ENCODE peak calls at places on chromosomes 6 and 20, in ten cellular contexts. M, D, Z, U, H, I, R, W, V and O are unnamed samples.
A peak's percentile ranks its signal among the peaks of the same experiment; 100 is the strongest.

GRCh38 chr6:39357998-39358686 is 35.6 kb upstream of the KCNK16 start:
- DNase-seq in W (peak; percentile 14), Z (no peak), M (no peak), H (no peak), I (peak; percentile 51), D (peak; percentile 82), R (no peak), U (no peak), V (no peak), O (peak; percentile 54)

GRCh38 chr20:48886189-48886588 is 35.3 kb upstream of the ARFGEF2 start:
- DNase-seq in M (no peak), U (no peak), V (no peak), R (no peak), W (no peak), D (no peak), I (no peak), Z (no peak), H (no peak), O (no peak)

GRCh38 chr6:107132330-107132954 is 17.1 kb upstream of the BEND3 start:
- DNase-seq in D (peak; percentile 46), H (no peak), V (no peak), R (peak; percentile 46), M (no peak), Z (no peak), I (no peak), W (no peak), U (no peak), O (no peak)

GRCh38 chr6:54173084-54173483 is 61.8 kb downstream of the MLIP start:
- DNase-seq in I (no peak), W (no peak), H (no peak), D (no peak), M (no peak), R (no peak), U (no peak), Z (no peak), V (no peak), O (no peak)

GRCh38 chr20:3616250-3616649 is 46.9 kb downstream of the GFRA4 start:
- DNase-seq in M (no peak), I (peak; percentile 53), R (no peak), H (no peak), D (peak; percentile 35), Z (peak; percentile 42), V (no peak), U (no peak), W (peak; percentile 66), O (peak; percentile 17)

GRCh38 chr20:7264137-7264536 is 496.7 kb downstream of the BMP2 start:
- DNase-seq in Z (no peak), M (no peak), D (no peak), I (peak; percentile 18), H (no peak), R (no peak), W (no peak), V (no peak), U (no peak), O (no peak)

GRCh38 chr20:51362254-51362653 is 180.3 kb downstream of the NFATC2 start:
- DNase-seq in H (no peak), R (no peak), M (no peak), U (no peak), W (no peak), D (no peak), Z (no peak), I (no peak), V (no peak), O (no peak)

GRCh38 chr20:1278993-1279392 is 12.9 kb downstream of the SNPH start:
- DNase-seq in V (no peak), R (no peak), Z (no peak), I (no peak), D (no peak), H (no peak), U (no peak), M (no peak), W (no peak), O (no peak)

GRCh38 chr20:33234050-33234449 is 1.7 kb upstream of the BPIFA1 start:
- DNase-seq in H (no peak), U (no peak), R (no peak), I (no peak), D (no peak), M (no peak), V (no peak), Z (no peak), W (no peak), O (no peak)

GRCh38 chr20:50220093-50220893 is 29.7 kb downstream of the CEBPB start:
- DNase-seq in D (no peak), M (no peak), V (no peak), U (no peak), R (no peak), I (no peak), Z (no peak), W (no peak), H (no peak), O (peak; percentile 83)

GRCh38 chr6:47428288-47428687 is 49.3 kb upstream of the CD2AP start:
- DNase-seq in H (no peak), I (no peak), D (no peak), M (no peak), R (no peak), V (no peak), Z (no peak), W (peak; percentile 41), U (no peak), O (no peak)

GRCh38 chr6:131778134-131778533 is 29.7 kb upstream of the ENPP1 start:
- DNase-seq in R (no peak), Z (no peak), H (no peak), I (no peak), M (no peak), W (no peak), V (no peak), U (no peak), D (no peak), O (no peak)

GRCh38 chr20:20593447-20594170 is 118.8 kb downstream of the RALGAPA2 start:
- DNase-seq in M (no peak), H (peak; percentile 51), I (peak; percentile 25), Z (no peak), U (no peak), W (peak; percentile 77), D (peak; percentile 55), V (no peak), R (peak; percentile 71), O (peak; percentile 56)

DNA sequence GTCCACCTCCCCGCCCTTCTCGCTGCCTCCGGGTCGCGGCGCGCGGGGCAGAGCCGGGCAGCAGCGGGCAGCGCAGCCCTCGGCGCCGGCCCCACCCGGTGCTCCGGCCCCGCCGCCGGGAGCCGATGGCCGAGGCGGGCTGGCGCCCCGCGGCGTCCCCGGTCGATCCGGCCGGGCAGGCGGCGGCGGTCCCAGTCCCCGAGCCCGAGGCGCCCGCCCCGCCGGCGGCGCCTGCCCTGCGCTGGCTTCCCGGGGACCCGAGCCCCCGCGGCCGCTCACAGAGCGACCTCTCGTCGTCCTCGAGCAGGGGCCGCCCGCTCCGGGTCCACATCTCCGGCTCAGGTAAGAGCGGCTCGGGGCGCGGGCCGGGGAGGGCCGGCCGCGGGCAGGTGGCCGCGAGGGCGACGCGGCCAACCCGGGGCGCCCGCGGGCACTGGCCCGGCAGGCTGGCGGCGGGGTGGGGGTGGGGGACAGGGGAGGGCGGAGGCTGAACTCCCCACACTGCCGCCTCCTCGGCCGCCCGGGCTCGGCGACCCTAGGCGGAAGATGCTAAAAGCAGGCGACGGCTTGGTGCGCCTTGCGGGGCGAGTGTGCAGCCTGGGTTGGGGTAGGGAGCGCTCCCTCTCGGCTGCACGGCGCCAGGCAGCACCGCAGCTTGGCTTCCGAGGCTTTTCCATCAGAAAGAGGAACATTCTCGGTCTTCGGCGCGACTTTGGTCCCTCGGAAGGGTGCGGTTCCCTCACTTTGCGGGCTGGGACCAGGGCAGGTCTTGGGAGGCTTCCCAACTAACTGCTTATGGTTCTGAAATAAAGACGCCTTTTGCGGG is 25.6 kb upstream of the FUCA2 start:
- DNase-seq in V (peak; percentile 63), I (peak; percentile 47), Z (peak; percentile 60), D (peak; percentile 69), U (no peak), H (peak; percentile 14), R (peak; percentile 38), M (peak; percentile 52), W (peak; percentile 67), O (peak; percentile 91)
- TF ChIP-seq CTCF in V (no peak), I (peak; percentile 68), Z (peak; percentile 59), D (peak; percentile 53), U (no peak), H (peak; percentile 23), R (peak; percentile 69), M (peak; percentile 28), W (peak; percentile 57), O (peak; percentile 37)

GRCh38 chr6:160395187-160395586 is 47.0 kb downstream of the SLC22A3 start:
- DNase-seq in D (no peak), W (no peak), Z (no peak), V (no peak), H (no peak), U (no peak), I (no peak), R (no peak), M (no peak), O (no peak)
- H3K4me1 ChIP-seq in D (no peaks in the 10 kb centered on the region), W (no peaks in the 10 kb centered on the region), Z (no peaks in the 10 kb centered on the region), V (no peaks in the 10 kb centered on the region), H (peaks cover 88% of the 10 kb centered on the region), U (peaks cover 57% of the 10 kb centered on the region), I (peaks cover 38% of the 10 kb centered on the region), R (peaks cover 47% of the 10 kb centered on the region), M (peaks cover 15% of the 10 kb centered on the region), O (no peaks in the 10 kb centered on the region)

DNA sequence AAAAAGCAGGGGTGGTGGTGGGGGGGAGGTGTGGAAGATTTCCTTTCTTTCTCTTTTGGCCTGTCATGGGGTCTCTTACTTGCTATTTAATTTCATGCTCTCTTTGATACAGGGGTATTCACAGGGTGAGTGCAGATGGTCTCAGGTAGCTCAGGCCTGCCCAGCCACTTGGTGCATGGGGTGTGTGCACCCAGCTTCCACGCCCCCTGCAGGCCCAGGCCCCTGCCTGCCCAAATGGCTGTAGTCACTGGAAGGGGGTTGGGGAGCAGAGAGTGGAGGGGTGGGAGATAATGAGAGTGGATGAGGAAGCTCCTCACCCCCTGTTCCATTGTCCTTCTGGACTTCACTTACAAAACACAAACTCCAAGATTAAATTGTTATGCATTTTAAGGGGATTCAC is 133.6 kb upstream of the SGK1 start:
- DNase-seq in M (no peak), U (no peak), W (peak; percentile 59), I (no peak), D (no peak), H (no peak), R (no peak), V (no peak), Z (no peak), O (no peak)
- TF ChIP-seq CTCF in M (no peak), U (no peak), W (peak; percentile 48), I (no peak), D (no peak), H (no peak), R (peak; percentile 66), V (no peak), Z (no peak), O (no peak)

DNA sequence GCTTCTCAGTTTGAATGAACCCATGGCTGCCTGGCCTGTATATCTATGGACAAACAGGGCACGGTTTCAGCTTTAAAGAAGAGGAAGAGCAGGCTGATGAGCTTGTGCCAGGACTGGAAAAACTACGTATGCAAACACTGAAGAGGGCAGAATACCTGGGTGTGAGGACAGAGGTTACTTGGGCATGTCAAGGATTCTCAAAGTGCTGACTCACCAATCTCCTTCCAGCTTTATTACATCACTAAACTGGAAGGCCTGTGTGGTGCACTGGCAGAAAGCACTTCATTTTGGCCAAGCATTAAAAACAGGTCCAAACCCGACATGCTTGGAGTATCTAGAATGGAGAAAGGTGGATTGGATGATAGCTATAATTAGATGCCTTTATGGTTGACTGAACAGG is 95.2 kb downstream of the GMPR start:
- DNase-seq in D (no peak), R (no peak), Z (no peak), M (no peak), W (no peak), V (no peak), U (no peak), H (no peak), I (peak; percentile 86), O (no peak)
- H3K4me1 ChIP-seq in D (peaks cover 11% of the 10 kb centered on the region), R (peaks cover 7% of the 10 kb centered on the region), Z (peaks cover 76% of the 10 kb centered on the region), M (peaks cover 68% of the 10 kb centered on the region), W (peaks cover 3% of the 10 kb centered on the region), V (peaks cover 13% of the 10 kb centered on the region), U (peaks cover 31% of the 10 kb centered on the region), H (peaks cover 50% of the 10 kb centered on the region), I (peaks cover 66% of the 10 kb centered on the region), O (peaks cover 63% of the 10 kb centered on the region)

GRCh38 chr6:166029506-166029905 is 138.1 kb downstream of the TBXT start:
- DNase-seq in Z (no peak), V (no peak), I (no peak), H (no peak), R (no peak), U (no peak), M (no peak), D (no peak), W (no peak), O (no peak)
- TF ChIP-seq CTCF in Z (no peak), V (no peak), I (no peak), H (no peak), R (no peak), U (no peak), M (no peak), D (no peak), W (no peak), O (no peak)